ENCODE peak calls at places on chromosomes 6 and 20, in ten cellular contexts. B is A549, J is transverse colon, O is AG04449, E is WERI-Rb-1, Z is stomach, Q is right lobe of liver, F is SJSA1, D is lung, R is GM12865. U is an unnamed sample.

GRCh38 chr6:136511921-136512320 is 38.3 kb downstream of the MAP7 start:
- DNase-seq in E (no peak), R (no peak), B (no peak), F (no peak), D (no peak), Z (peak), Q (peak), O (no peak), J (no peak), U (no peak)

GRCh38 chr20:33947709-33948295 is 45.9 kb upstream of the RALY start:
- DNase-seq in Z (no peak), R (peak), F (no peak), J (peak), E (peak), D (no peak), B (peak), Q (no peak), O (no peak), U (no peak)

GRCh38 chr20:12053348-12053747 is 135.7 kb downstream of the BTBD3 start:
- DNase-seq in D (no peak), R (no peak), Z (no peak), J (no peak), B (no peak), F (no peak), E (no peak), O (no peak), Q (no peak), U (no peak)

GRCh38 chr6:71488186-71488585 is 199.6 kb downstream of the OGFRL1 start:
- DNase-seq in Z (no peak), F (no peak), E (no peak), Q (no peak), J (no peak), B (no peak), R (no peak), D (no peak), O (no peak), U (no peak)

GRCh38 chr20:48893374-48893773 is 28.1 kb upstream of the ARFGEF2 start:
- DNase-seq in Q (no peak), O (no peak), F (no peak), E (no peak), D (no peak), B (no peak), J (no peak), R (no peak), Z (no peak), U (no peak)

GRCh38 chr6:156175971-156176421 is 601.2 kb upstream of the ARID1B start:
- DNase-seq in Q (no peak), R (no peak), F (no peak), J (peak), B (peak), D (no peak), Z (peak), O (no peak), E (peak), U (no peak)

GRCh38 chr20:39789411-39789810 is 827.3 kb downstream of the DHX35 start:
- DNase-seq in J (no peak), R (peak), Z (no peak), Q (no peak), E (no peak), O (no peak), F (no peak), B (no peak), D (no peak), U (no peak)

GRCh38 chr20:17956099-17956685 is 12.4 kb downstream of the SNX5 start:
- DNase-seq in E (no peak), B (no peak), R (peak), O (no peak), J (no peak), F (no peak), Z (no peak), D (no peak), Q (no peak), U (no peak)

GRCh38 chr6:54307412-54308036 is 717 bp upstream of the TINAG start:
- DNase-seq in Z (no peak), F (no peak), J (peak), Q (no peak), O (no peak), B (peak), E (no peak), R (no peak), D (no peak), U (no peak)

GRCh38 chr6:150734235-150734634 is 131.3 kb upstream of the MTHFD1L start:
- DNase-seq in O (no peak), R (no peak), J (no peak), Z (no peak), F (no peak), D (no peak), Q (no peak), B (no peak), E (no peak), U (no peak)

GRCh38 chr20:20606046-20606445 is 106.4 kb downstream of the RALGAPA2 start:
- DNase-seq in E (no peak), F (no peak), J (no peak), Z (no peak), D (no peak), O (no peak), Q (no peak), R (no peak), B (no peak), U (no peak)

DNA sequence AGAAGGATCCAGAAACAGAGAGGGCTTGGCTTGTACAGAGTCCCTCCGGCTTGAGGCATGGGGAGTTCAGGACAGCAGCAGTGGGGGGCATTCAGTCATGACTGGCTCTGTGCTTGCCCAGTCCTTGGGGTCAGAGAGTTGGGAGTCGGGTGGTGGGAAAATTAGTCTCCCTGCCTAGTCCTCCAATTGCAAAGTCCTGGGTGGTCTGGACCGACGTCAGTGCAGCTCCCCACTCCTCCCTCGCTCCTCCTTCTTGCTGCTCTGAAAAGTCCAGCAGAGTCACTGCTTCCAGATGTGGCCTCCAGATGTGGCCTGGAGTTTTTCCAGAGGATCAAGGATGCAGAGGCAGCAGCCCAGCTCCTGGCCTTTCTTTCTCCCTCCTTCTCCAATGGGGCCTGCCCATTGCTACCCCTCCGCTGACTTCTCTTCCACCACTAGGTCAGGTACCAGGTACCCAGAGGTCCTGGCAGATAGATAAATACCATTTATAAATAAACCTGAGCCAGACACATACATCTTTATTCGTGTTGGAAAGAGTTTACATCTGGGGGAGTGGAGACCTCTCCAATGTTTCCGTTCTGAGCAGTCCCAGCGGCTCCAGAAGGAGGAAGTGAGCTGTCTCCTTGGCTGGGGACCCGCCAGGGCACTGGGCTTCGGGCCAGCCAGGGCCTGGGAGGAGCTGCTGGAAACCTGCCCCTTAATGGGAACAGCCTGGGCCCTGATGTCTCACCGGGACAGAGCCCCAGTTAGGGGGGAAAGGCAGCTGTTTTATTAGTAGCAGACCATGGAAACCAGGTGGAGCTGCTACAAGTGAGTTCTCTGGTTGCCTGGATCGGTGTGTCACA is 49.0 kb upstream of the RNF24 start:
- DNase-seq in O (no peak), F (peak), J (peak), R (no peak), Z (peak), Q (peak), D (peak), B (peak), E (no peak), U (peak)
- H3K4me3 ChIP-seq in O (peak), F (no peak), J (no peak), R (no peak), Z (no peak), Q (no peak), D (no peak), B (no peak), E (no peak), U (no peak)

GRCh38 chr6:101613556-101613955 is 220.0 kb downstream of the GRIK2 start:
- DNase-seq in Z (no peak), B (no peak), Q (no peak), J (no peak), F (no peak), D (no peak), R (no peak), E (no peak), O (no peak), U (no peak)

DNA sequence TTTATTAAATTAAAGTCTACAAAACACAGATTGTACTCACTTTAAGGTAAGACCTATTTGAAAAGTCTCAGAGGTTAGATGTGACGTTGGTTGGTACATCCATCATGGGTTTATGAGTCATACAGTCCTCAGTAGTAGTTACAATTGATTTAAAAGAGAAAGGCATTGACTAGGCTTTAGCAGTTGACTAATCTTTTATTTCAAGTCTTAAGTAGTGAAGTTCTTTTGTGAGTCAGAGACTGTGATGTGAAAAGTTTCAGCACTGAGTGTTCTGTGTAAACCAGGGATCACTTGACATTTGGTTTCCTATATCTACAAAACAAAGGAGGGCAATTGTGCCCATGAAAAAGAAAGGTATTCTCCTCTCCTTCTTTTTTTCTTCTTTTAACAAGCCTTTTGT is 221.3 kb downstream of the GRIK2 start:
- DNase-seq in J (no peak), Q (no peak), F (no peak), Z (no peak), R (no peak), D (no peak), E (no peak), O (no peak), B (no peak), U (no peak)
- H3K4me3 ChIP-seq in J (no peak), Q (no peak), F (no peak), Z (no peak), R (no peak), D (no peak), E (no peak), O (no peak), B (no peak), U (no peak)

GRCh38 chr6:149246691-149247384 is 70.7 kb upstream of the TAB2 start:
- DNase-seq in E (no peak), R (peak), D (no peak), O (no peak), J (peak), Q (no peak), Z (no peak), F (no peak), B (no peak), U (peak)
- H3K4me3 ChIP-seq in E (no peak), R (peak), D (no peak), O (no peak), J (no peak), Q (no peak), Z (no peak), F (no peak), B (no peak), U (no peak)

GRCh38 chr6:98828210-98828798 is 6.1 kb upstream of the POU3F2 start:
- DNase-seq in R (no peak), Z (no peak), E (no peak), B (no peak), J (no peak), D (no peak), Q (no peak), O (no peak), F (no peak), U (no peak)

GRCh38 chr6:98825602-98826230 is 8.7 kb upstream of the POU3F2 start:
- DNase-seq in R (no peak), Z (no peak), B (no peak), J (no peak), F (no peak), D (no peak), Q (no peak), O (no peak), E (no peak), U (no peak)

GRCh38 chr6:98828991-98829411 is 5.4 kb upstream of the POU3F2 start:
- DNase-seq in Q (no peak), R (no peak), J (no peak), O (no peak), F (no peak), B (no peak), D (no peak), Z (no peak), E (no peak), U (no peak)

GRCh38 chr6:98824907-98825601 is 9.3 kb upstream of the POU3F2 start:
- DNase-seq in D (no peak), E (no peak), F (no peak), J (no peak), O (no peak), B (no peak), Q (no peak), R (no peak), Z (no peak), U (no peak)

DNA sequence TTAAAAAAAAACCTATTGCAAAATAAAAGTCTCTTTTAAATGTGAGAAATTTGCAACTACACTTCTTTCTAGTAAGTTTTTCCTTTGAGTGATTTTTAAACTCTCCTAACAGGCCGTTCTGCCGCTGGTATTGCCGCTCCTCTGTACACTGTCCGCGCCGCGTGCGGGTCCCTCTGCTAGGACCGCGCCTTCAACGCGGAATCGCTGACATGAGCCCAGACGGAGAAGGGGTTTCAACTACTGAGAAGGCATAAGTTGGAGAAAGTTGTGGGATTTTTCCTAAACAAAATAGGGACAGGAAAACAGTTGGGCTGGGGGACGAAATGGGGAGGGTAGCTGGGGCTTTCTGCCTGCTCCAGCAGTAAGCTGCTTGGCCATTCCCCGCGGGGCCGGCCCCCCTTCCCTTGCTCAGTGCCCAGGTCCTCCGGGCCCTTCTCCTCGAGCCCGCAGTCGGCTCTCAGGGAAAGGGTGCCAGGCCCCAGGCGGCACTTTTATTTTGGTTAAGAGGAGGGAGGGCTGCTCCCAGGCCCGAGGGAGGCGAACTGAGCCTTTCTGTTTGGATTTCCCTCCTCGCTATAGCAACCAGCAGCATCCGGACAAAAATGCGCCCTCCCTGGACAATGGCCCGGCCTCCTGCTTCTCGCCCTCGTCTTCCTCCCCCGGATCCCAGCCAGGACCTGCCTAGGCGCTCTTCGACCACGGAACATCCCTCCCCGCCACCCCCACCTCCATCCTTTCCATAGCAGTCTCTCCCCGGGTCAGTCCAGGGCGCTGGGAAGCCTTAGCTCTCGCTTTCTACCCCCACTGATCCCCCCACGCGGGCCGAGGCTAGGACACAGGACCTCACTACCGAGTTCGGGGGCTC is 6.8 kb upstream of the POU3F2 start:
- DNase-seq in O (no peak), D (no peak), R (no peak), E (no peak), J (no peak), F (no peak), B (no peak), Z (no peak), Q (no peak), U (peak)
- H3K4me3 ChIP-seq in O (no peak), D (no peak), R (no peak), E (peak), J (no peak), F (no peak), B (no peak), Z (no peak), Q (no peak), U (no peak)

DNA sequence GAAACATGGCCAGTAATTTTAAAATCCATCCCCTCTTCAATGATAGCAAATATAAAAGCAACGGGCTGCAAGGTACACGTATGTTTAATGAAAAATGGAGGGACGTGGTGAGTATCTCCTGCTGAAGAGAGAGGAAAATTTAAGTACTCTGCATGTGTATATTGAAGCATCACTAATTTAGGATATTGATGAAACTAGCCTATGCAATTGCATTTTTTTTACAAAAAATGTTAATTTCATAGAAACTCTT is 362 bp upstream of the TMX4 start:
- DNase-seq in O (no peak), D (no peak), B (no peak), J (no peak), R (peak), F (no peak), Z (no peak), E (no peak), Q (no peak), U (no peak)
- H3K4me3 ChIP-seq in O (peak), D (peak), B (peak), J (peak), R (peak), F (peak), Z (peak), E (peak), Q (no peak), U (peak)

GRCh38 chr6:154429711-154430110 is 73.1 kb upstream of the IPCEF1 start:
- DNase-seq in F (no peak), J (no peak), B (no peak), O (no peak), Z (no peak), E (peak), Q (no peak), D (no peak), R (no peak), U (no peak)

GRCh38 chr6:154426997-154427396 is 70.4 kb upstream of the IPCEF1 start:
- DNase-seq in J (no peak), R (no peak), D (no peak), O (no peak), Q (no peak), B (no peak), F (no peak), E (no peak), Z (no peak), U (no peak)

GRCh38 chr6:154428892-154429291 is 72.3 kb upstream of the IPCEF1 start:
- DNase-seq in E (no peak), F (no peak), Z (no peak), Q (no peak), B (no peak), O (no peak), R (no peak), D (no peak), J (no peak), U (no peak)

GRCh38 chr6:154425034-154425433 is 68.4 kb upstream of the IPCEF1 start:
- DNase-seq in D (no peak), R (no peak), Q (no peak), F (no peak), Z (no peak), B (no peak), O (no peak), E (peak), J (no peak), U (no peak)

DNA sequence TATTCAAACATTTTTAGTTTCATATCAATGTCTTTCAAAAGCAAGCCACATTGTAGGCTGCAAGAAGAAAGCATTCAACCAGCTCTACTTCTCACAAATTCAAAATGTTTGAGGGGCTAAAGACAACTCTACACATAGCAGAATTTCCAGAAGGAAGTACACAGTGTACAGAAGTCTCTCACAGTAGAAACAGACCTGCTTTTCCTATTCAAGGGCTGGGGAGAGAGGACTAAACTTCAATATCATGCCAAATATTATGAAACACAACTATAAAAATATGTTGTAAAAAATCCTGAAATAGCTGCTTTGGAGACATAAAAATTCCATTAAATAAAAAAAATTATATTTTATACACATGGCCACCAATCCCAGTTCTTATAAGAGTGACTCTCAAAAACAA is 70.8 kb upstream of the IPCEF1 start:
- DNase-seq in E (no peak), R (no peak), F (no peak), Z (no peak), D (no peak), O (no peak), Q (no peak), J (no peak), B (no peak), U (no peak)
- H3K4me3 ChIP-seq in E (no peak), R (no peak), F (no peak), Z (no peak), D (no peak), O (no peak), Q (no peak), J (no peak), B (no peak), U (no peak)

GRCh38 chr6:123569575-123569974 is 67.2 kb downstream of the TRDN start:
- DNase-seq in E (no peak), R (no peak), Z (no peak), F (no peak), B (no peak), O (no peak), D (no peak), J (no peak), Q (no peak), U (no peak)

GRCh38 chr6:123562677-123563076 is 74.1 kb downstream of the TRDN start:
- DNase-seq in J (no peak), Z (no peak), E (no peak), F (no peak), B (no peak), Q (no peak), R (no peak), D (no peak), O (no peak), U (no peak)

GRCh38 chr6:123562264-123562663 is 74.5 kb downstream of the TRDN start:
- DNase-seq in J (no peak), B (no peak), E (no peak), O (no peak), F (no peak), Z (no peak), D (no peak), R (no peak), Q (no peak), U (no peak)

GRCh38 chr6:123565529-123565928 is 71.2 kb downstream of the TRDN start:
- DNase-seq in O (no peak), R (no peak), E (no peak), B (no peak), D (no peak), Z (no peak), J (no peak), Q (no peak), F (no peak), U (no peak)

DNA sequence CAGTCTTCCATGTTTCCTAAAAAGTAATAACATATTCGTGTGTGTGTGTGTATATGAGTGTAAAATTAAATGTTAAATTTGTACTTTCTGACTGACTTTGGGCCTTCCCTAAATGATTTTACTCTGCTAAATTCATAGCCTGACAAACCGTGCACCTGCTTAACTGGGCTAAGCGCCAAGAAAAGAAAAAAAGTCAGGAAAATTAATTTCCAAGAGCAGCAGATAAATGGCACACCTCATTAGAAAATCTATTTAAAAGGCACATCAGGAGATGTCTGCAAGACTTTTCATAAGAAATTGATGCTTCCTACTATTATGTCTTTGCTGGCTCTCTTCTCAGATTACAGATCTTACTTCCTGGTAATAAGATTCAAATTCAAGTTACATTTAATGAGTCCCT is 72.4 kb downstream of the TRDN start:
- DNase-seq in E (no peak), J (no peak), F (no peak), Q (no peak), R (no peak), B (no peak), Z (no peak), D (no peak), O (no peak), U (no peak)
- H3K4me3 ChIP-seq in E (no peak), J (no peak), F (no peak), Q (no peak), R (no peak), B (no peak), Z (no peak), D (no peak), O (no peak), U (no peak)

GRCh38 chr6:158780963-158781691 is 38.0 kb downstream of the EZR start:
- DNase-seq in R (no peak), D (peak), B (no peak), E (no peak), Z (peak), O (no peak), Q (peak), J (peak), F (no peak), U (no peak)
- H3K4me3 ChIP-seq in R (no peak), D (no peak), B (no peak), E (no peak), Z (no peak), O (no peak), Q (no peak), J (no peak), F (no peak), U (no peak)

U was measured in spleen.